ENCODE peak calls at places on chromosomes 5 and 9, in ten cellular contexts. V is aorta; B is amniotic epithelial cell; N is GF-D8; Y is HT1080; R is left ventricle myocardium inferior; M is stimulated activated CD4-positive, alpha-beta T cell treated with anti-CD3 and anti-CD28 coated beads, Interleukin-4, amount 100 ng/mL, for 4 hours; L is anterior cingulate cortex; F is HT-29; Q is A172. J is an unnamed sample.

GRCh38 chr5:109939109-109939682 is 249.5 kb downstream of the MAN2A1 start:
- DNase-seq in B (peak), Q (no peak), M (no peak), V (no peak), F (no peak), Y (peak), L (no peak), N (no peak), R (no peak), J (no peak)

GRCh38 chr9:4662989-4663792 is 1.1 kb downstream of the PLPP6 start:
- DNase-seq in V (no peak), Q (no peak), B (no peak), N (no peak), F (peak), M (no peak), R (no peak), L (no peak), Y (no peak), J (peak)

GRCh38 chr5:172274951-172275753 is 8.4 kb downstream of the UBTD2 start:
- DNase-seq in F (no peak), M (peak), V (no peak), N (no peak), R (no peak), Q (peak), Y (peak), B (peak), L (no peak), J (no peak)

GRCh38 chr5:28374492-28374934 is 1336.1 kb upstream of the CDH9 start:
- DNase-seq in F (no peak), V (no peak), Q (peak), R (no peak), N (no peak), L (no peak), M (no peak), Y (peak), B (peak), J (peak)

GRCh38 chr9:38274746-38275250 is 117.7 kb upstream of the ALDH1B1 start:
- DNase-seq in M (no peak), F (no peak), R (no peak), N (no peak), Q (no peak), V (no peak), Y (no peak), B (no peak), L (no peak), J (no peak)

GRCh38 chr5:72040513-72040912 is 66.8 kb upstream of the MAP1B start:
- DNase-seq in B (no peak), F (no peak), R (no peak), N (no peak), V (no peak), L (no peak), M (no peak), Q (no peak), Y (no peak), J (no peak)

GRCh38 chr9:126938332-126938731 is 23.8 kb downstream of the RALGPS1 start:
- DNase-seq in F (no peak), V (no peak), Y (no peak), B (no peak), R (no peak), L (no peak), M (no peak), N (no peak), Q (no peak), J (no peak)

GRCh38 chr5:69032009-69032408 is 61.8 kb upstream of the SLC30A5 start:
- DNase-seq in Q (no peak), B (no peak), L (no peak), V (no peak), F (no peak), M (no peak), N (no peak), Y (no peak), R (no peak), J (no peak)

GRCh38 chr5:67537439-67538342 is 341.1 kb upstream of the CD180 start:
- DNase-seq in F (no peak), B (no peak), Y (peak), Q (peak), M (no peak), N (no peak), R (no peak), L (no peak), V (no peak), J (no peak)

GRCh38 chr9:110255064-110255416 is 1.3 kb downstream of the TXN start:
- DNase-seq in F (no peak), N (no peak), V (no peak), L (no peak), Y (no peak), B (no peak), Q (no peak), R (no peak), M (no peak), J (no peak)

GRCh38 chr5:86330736-86331135 is 287.0 kb upstream of the COX7C start:
- DNase-seq in Q (no peak), N (no peak), V (no peak), R (no peak), M (no peak), Y (no peak), B (no peak), L (no peak), F (no peak), J (no peak)

GRCh38 chr9:132144708-132145365 is 17.0 kb upstream of the NTNG2 start:
- DNase-seq in R (no peak), L (no peak), N (no peak), Q (peak), F (no peak), M (no peak), V (no peak), B (peak), Y (peak), J (no peak)

GRCh38 chr5:6080436-6080835 is 297.9 kb downstream of the MED10 start:
- DNase-seq in Y (no peak), N (no peak), F (no peak), L (no peak), M (no peak), Q (no peak), V (no peak), R (no peak), B (no peak), J (no peak)

J was measured in hepatocyte.